ENCODE peak calls at places on chromosomes 5 and 9, in six cellular contexts. One of them, this sample, is unnamed. For H3K4me1, the result is how much of the 10 kb centered on the place peaks cover.

GRCh38 chr9:7164440-7165349 is 406.9 kb downstream of the KDM4C start:
- DNase-seq in mammary epithelial cell: no peak
- DNase-seq in cardiac muscle cell: no peak
- DNase-seq in A549: no peak
- DNase-seq in PC-9: no peak
- DNase-seq in left ventricle myocardium inferior: no peak
- DNase-seq in this sample: no peak

GRCh38 chr9:95190413-95190812 is 127.1 kb downstream of the FANCC start:
- DNase-seq in cardiac muscle cell: no peak
- DNase-seq in PC-9: no peak
- DNase-seq in left ventricle myocardium inferior: no peak
- DNase-seq in mammary epithelial cell: peak
- DNase-seq in A549: no peak
- DNase-seq in this sample: no peak

GRCh38 chr5:158013939-158014338 is 155.0 kb upstream of the CLINT1 start:
- DNase-seq in left ventricle myocardium inferior: no peak
- DNase-seq in PC-9: peak
- DNase-seq in mammary epithelial cell: peak
- DNase-seq in A549: peak
- DNase-seq in cardiac muscle cell: peak
- DNase-seq in this sample: peak

GRCh38 chr5:59725393-59725768 is 168.1 kb downstream of the PDE4D start:
- DNase-seq in cardiac muscle cell: no peak
- DNase-seq in PC-9: no peak
- DNase-seq in left ventricle myocardium inferior: no peak
- DNase-seq in mammary epithelial cell: no peak
- DNase-seq in A549: no peak
- DNase-seq in this sample: no peak

GRCh38 chr9:28212979-28213378 is 639.7 kb upstream of the C9orf72 start:
- DNase-seq in mammary epithelial cell: peak
- DNase-seq in A549: peak
- DNase-seq in cardiac muscle cell: peak
- DNase-seq in PC-9: peak
- DNase-seq in left ventricle myocardium inferior: no peak
- DNase-seq in this sample: no peak

GRCh38 chr5:154110781-154111180 is 72.0 kb downstream of the MFAP3 start:
- DNase-seq in A549: no peak
- DNase-seq in left ventricle myocardium inferior: no peak
- DNase-seq in PC-9: no peak
- DNase-seq in cardiac muscle cell: peak
- DNase-seq in mammary epithelial cell: no peak
- DNase-seq in this sample: no peak

GRCh38 chr9:35680331-35681105 is 6.8 kb downstream of the CA9 start:
- DNase-seq in left ventricle myocardium inferior: no peak
- DNase-seq in PC-9: no peak
- DNase-seq in mammary epithelial cell: no peak
- DNase-seq in A549: no peak
- DNase-seq in cardiac muscle cell: peak
- DNase-seq in this sample: no peak

GRCh38 chr5:176843673-176844072 is 33.3 kb downstream of the UNC5A start:
- DNase-seq in A549: no peak
- DNase-seq in cardiac muscle cell: no peak
- DNase-seq in PC-9: no peak
- DNase-seq in left ventricle myocardium inferior: no peak
- DNase-seq in mammary epithelial cell: no peak
- DNase-seq in this sample: no peak

GRCh38 chr5:147339313-147339712 is 104.5 kb downstream of the STK32A start:
- DNase-seq in cardiac muscle cell: no peak
- DNase-seq in left ventricle myocardium inferior: no peak
- DNase-seq in mammary epithelial cell: no peak
- DNase-seq in A549: no peak
- DNase-seq in PC-9: no peak
- DNase-seq in this sample: no peak

GRCh38 chr5:7745882-7746735 is 104.8 kb downstream of the CFAP90 start:
- DNase-seq in A549: peak
- DNase-seq in cardiac muscle cell: peak
- DNase-seq in mammary epithelial cell: peak
- DNase-seq in left ventricle myocardium inferior: peak
- DNase-seq in PC-9: peak
- DNase-seq in this sample: peak

GRCh38 chr5:142201471-142201887 is 92.9 kb downstream of the NDFIP1 start:
- DNase-seq in cardiac muscle cell: peak
- DNase-seq in A549: no peak
- DNase-seq in left ventricle myocardium inferior: no peak
- DNase-seq in mammary epithelial cell: peak
- DNase-seq in PC-9: no peak
- DNase-seq in this sample: no peak

GRCh38 chr9:6218099-6218502 is 2.5 kb downstream of the IL33 start:
- DNase-seq in cardiac muscle cell: peak
- DNase-seq in PC-9: peak
- DNase-seq in left ventricle myocardium inferior: no peak
- DNase-seq in A549: no peak
- DNase-seq in mammary epithelial cell: peak
- DNase-seq in this sample: no peak

GRCh38 chr5:142872217-142872616 is 102.0 kb downstream of the ARHGAP26 start:
- DNase-seq in mammary epithelial cell: no peak
- DNase-seq in PC-9: no peak
- DNase-seq in left ventricle myocardium inferior: no peak
- DNase-seq in cardiac muscle cell: no peak
- DNase-seq in A549: no peak
- DNase-seq in this sample: no peak

GRCh38 chr9:123834907-123835562 is 94.9 kb downstream of the DENND1A start:
- DNase-seq in A549: no peak
- DNase-seq in mammary epithelial cell: no peak
- DNase-seq in left ventricle myocardium inferior: no peak
- DNase-seq in PC-9: no peak
- DNase-seq in cardiac muscle cell: peak
- DNase-seq in this sample: no peak

GRCh38 chr9:95764490-95764889 is 111.0 kb upstream of the ERCC6L2 start:
- DNase-seq in mammary epithelial cell: no peak
- DNase-seq in cardiac muscle cell: no peak
- DNase-seq in PC-9: no peak
- DNase-seq in left ventricle myocardium inferior: no peak
- DNase-seq in A549: no peak
- DNase-seq in this sample: no peak

GRCh38 chr9:35116539-35116897 is 856 bp upstream of the ATOSB start:
- DNase-seq in left ventricle myocardium inferior: no peak
- DNase-seq in cardiac muscle cell: no peak
- DNase-seq in PC-9: no peak
- DNase-seq in A549: no peak
- DNase-seq in mammary epithelial cell: no peak
- DNase-seq in this sample: no peak

GRCh38 chr9:94860678-94861588 is 134.4 kb downstream of the AOPEP start:
- DNase-seq in left ventricle myocardium inferior: no peak
- DNase-seq in A549: no peak
- DNase-seq in PC-9: peak
- DNase-seq in mammary epithelial cell: no peak
- DNase-seq in cardiac muscle cell: peak
- DNase-seq in this sample: no peak

GRCh38 chr5:1509346-1510085 is 14.2 kb downstream of the LPCAT1 start:
- DNase-seq in left ventricle myocardium inferior: peak
- DNase-seq in A549: no peak
- DNase-seq in mammary epithelial cell: no peak
- DNase-seq in cardiac muscle cell: no peak
- DNase-seq in PC-9: no peak
- DNase-seq in this sample: peak

GRCh38 chr9:83070257-83070656 is 7.3 kb upstream of the RASEF start:
- DNase-seq in mammary epithelial cell: peak
- DNase-seq in cardiac muscle cell: no peak
- DNase-seq in left ventricle myocardium inferior: no peak
- DNase-seq in PC-9: no peak
- DNase-seq in A549: no peak
- DNase-seq in this sample: no peak

GRCh38 chr5:32802764-32803163 is 91.6 kb downstream of the NPR3 start:
- DNase-seq in left ventricle myocardium inferior: no peak
- DNase-seq in PC-9: no peak
- DNase-seq in A549: no peak
- DNase-seq in mammary epithelial cell: no peak
- DNase-seq in cardiac muscle cell: no peak
- DNase-seq in this sample: no peak

GRCh38 chr9:92726971-92727715 is 37.5 kb downstream of the BICD2 start:
- DNase-seq in A549: no peak
- DNase-seq in left ventricle myocardium inferior: peak
- DNase-seq in PC-9: no peak
- DNase-seq in cardiac muscle cell: peak
- DNase-seq in mammary epithelial cell: no peak
- DNase-seq in this sample: peak

DNA sequence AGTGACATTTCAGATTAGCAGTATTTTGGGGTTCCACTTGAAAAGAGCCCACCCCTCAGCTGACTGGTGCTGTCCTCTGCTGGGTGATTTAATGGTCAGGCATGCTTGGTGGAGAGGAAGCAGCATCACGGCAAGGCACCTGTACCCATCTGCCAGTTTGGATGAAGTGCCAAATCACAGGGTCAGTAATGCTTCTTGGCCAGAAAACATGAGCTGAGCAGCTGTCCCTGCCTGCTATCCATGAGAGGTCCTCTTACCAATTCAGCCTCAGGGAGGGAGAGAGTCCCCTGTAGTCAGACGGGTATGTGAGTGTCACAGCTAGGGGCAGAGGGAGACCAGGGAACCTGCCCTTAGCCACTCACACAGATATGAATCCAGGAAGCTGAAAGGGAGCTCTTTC is 137.9 kb downstream of the SEC61B start:
- DNase-seq in left ventricle myocardium inferior: no peak
- DNase-seq in PC-9: no peak
- DNase-seq in cardiac muscle cell: no peak
- DNase-seq in A549: no peak
- DNase-seq in mammary epithelial cell: no peak
- DNase-seq in this sample: no peak
- H3K4me1 ChIP-seq in left ventricle myocardium inferior: under half
- H3K4me1 ChIP-seq in PC-9: under half
- H3K4me1 ChIP-seq in cardiac muscle cell: under half
- H3K4me1 ChIP-seq in A549: under half
- H3K4me1 ChIP-seq in mammary epithelial cell: under half
- H3K4me1 ChIP-seq in this sample: under half

DNA sequence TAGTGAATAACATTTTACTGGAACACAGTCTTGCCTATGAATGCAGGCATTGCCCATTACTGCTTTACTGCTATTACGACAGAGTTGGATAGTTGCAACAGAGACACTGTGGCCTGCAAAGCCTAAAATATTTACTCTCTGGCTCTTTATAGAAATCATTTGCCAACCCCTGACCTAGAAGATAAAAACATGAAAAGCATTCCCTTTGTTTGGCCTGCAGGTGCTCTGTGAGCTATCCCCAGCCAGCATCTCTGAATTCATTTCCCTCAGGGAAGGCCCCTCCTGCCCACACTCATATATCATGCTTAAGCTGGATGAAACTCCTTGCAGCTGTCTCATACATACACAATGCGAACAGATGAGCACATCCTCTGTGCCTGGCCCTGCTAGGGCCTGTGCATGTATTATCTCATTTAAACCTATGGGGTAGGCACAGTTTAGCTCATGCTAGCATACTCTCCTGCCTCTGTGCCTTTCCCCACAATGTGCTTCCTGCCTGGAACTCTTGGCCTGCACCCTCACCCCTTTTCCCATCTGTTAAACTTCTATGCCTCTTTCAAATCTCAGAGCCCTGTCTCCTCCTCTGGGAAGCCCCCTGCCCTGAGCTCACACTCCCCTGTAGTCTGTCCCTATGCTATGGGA is 193.1 kb downstream of the PAX5 start:
- DNase-seq in PC-9: no peak
- DNase-seq in mammary epithelial cell: no peak
- DNase-seq in left ventricle myocardium inferior: no peak
- DNase-seq in A549: no peak
- DNase-seq in cardiac muscle cell: peak
- DNase-seq in this sample: peak
- TF ChIP-seq CTCF in PC-9: no peak
- TF ChIP-seq CTCF in mammary epithelial cell: no peak
- TF ChIP-seq CTCF in left ventricle myocardium inferior: no peak
- TF ChIP-seq CTCF in A549: no peak
- TF ChIP-seq CTCF in cardiac muscle cell: no peak
- TF ChIP-seq CTCF in this sample: no peak

DNA sequence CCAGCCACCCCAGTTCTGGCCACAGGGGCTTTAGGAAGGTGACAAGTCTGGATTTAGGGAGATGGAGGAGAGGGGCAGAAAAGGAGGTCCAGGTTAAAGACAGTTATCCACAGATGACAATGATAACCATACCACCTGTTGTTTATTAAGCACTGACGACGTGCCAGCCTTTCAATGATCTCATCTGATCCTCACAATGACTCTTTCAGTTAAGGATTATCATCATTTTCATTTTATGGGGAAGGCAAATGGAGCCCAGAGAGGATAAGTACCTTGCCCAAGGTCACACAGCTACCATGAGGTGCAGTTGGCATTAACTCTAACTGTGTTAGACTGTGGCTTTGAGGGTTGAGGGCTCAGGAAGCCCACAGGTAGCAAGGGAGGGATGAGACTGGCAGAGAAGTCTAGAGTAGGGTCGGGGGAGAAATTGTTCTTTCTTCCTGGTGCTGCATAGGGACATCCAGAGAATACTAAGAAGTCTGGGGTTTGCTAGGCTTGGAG is 21.5 kb upstream of the JADE2 start:
- DNase-seq in PC-9: no peak
- DNase-seq in A549: no peak
- DNase-seq in cardiac muscle cell: no peak
- DNase-seq in left ventricle myocardium inferior: no peak
- DNase-seq in mammary epithelial cell: peak
- DNase-seq in this sample: no peak
- H3K4me1 ChIP-seq in PC-9: half or more
- H3K4me1 ChIP-seq in A549: half or more
- H3K4me1 ChIP-seq in cardiac muscle cell: under half
- H3K4me1 ChIP-seq in left ventricle myocardium inferior: half or more
- H3K4me1 ChIP-seq in mammary epithelial cell: half or more
- H3K4me1 ChIP-seq in this sample: under half

GRCh38 chr5:38286038-38286437 is 27.7 kb downstream of the EGFLAM start:
- DNase-seq in left ventricle myocardium inferior: no peak
- DNase-seq in PC-9: no peak
- DNase-seq in A549: no peak
- DNase-seq in cardiac muscle cell: no peak
- DNase-seq in mammary epithelial cell: no peak
- DNase-seq in this sample: no peak

GRCh38 chr5:38289457-38289856 is 31.1 kb downstream of the EGFLAM start:
- DNase-seq in left ventricle myocardium inferior: no peak
- DNase-seq in cardiac muscle cell: no peak
- DNase-seq in A549: no peak
- DNase-seq in mammary epithelial cell: no peak
- DNase-seq in PC-9: no peak
- DNase-seq in this sample: no peak

GRCh38 chr5:38284378-38284777 is 26.0 kb downstream of the EGFLAM start:
- DNase-seq in A549: no peak
- DNase-seq in mammary epithelial cell: no peak
- DNase-seq in PC-9: no peak
- DNase-seq in cardiac muscle cell: no peak
- DNase-seq in left ventricle myocardium inferior: no peak
- DNase-seq in this sample: no peak

GRCh38 chr5:38285226-38285625 is 26.9 kb downstream of the EGFLAM start:
- DNase-seq in A549: no peak
- DNase-seq in cardiac muscle cell: no peak
- DNase-seq in mammary epithelial cell: no peak
- DNase-seq in left ventricle myocardium inferior: no peak
- DNase-seq in PC-9: no peak
- DNase-seq in this sample: no peak

DNA sequence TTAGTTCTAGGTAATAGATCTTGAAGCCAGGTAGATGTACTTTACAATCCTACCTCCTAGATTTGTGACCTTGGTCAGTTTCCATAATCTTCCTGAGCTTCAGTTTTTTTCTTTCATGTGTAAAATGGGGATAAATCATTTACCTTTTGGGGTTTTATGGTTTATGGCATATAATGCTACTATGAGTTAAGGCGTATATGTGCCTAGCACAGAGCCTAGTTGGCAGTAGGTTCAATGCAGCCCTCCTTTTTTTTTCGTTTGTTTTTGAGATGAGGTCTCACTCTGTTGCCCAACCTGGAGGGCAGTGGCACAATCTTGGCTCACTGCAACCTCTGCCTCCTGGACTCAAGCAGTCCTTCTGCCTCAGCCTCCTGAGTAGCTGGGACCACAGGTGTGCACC is 28.8 kb downstream of the EGFLAM start:
- DNase-seq in PC-9: no peak
- DNase-seq in cardiac muscle cell: no peak
- DNase-seq in A549: no peak
- DNase-seq in left ventricle myocardium inferior: no peak
- DNase-seq in mammary epithelial cell: no peak
- DNase-seq in this sample: no peak
- TF ChIP-seq CTCF in PC-9: no peak
- TF ChIP-seq CTCF in cardiac muscle cell: no peak
- TF ChIP-seq CTCF in A549: no peak
- TF ChIP-seq CTCF in left ventricle myocardium inferior: no peak
- TF ChIP-seq CTCF in mammary epithelial cell: no peak
- TF ChIP-seq CTCF in this sample: no peak

This sample was measured in Caco-2.